ENCODE peak calls at places on chromosomes 1 and 21, in eight cellular contexts. N is upper lobe of right lung, G is Calu3, T is AG09309, L is PC-9, P is heart right ventricle, S is AG10803, H is Peyer's patch. I is an unnamed sample.

GRCh38 chr1:86085741-86086411 is 70.7 kb downstream of the COL24A1 start:
- DNase-seq in G (no peak), N (no peak), H (no peak), L (no peak), S (no peak), P (no peak), T (no peak), I (no peak)

GRCh38 chr1:212326541-212326940 is 41.3 kb downstream of the PPP2R5A start:
- DNase-seq in H (no peak), T (no peak), G (no peak), P (no peak), S (no peak), L (no peak), N (no peak), I (no peak)

GRCh38 chr1:234529661-234530237 is 50.8 kb upstream of the TARBP1 start:
- DNase-seq in H (no peak), P (no peak), G (no peak), T (no peak), L (no peak), S (peak; percentile 45), N (no peak), I (no peak)

GRCh38 chr1:149942207-149942606 is 5.5 kb upstream of the MTMR11 start:
- DNase-seq in H (no peak), N (no peak), T (no peak), G (no peak), S (no peak), L (no peak), P (peak; percentile 48), I (peak; percentile 55)

GRCh38 chr1:229714964-229715603 is 89.0 kb downstream of the URB2 start:
- DNase-seq in N (no peak), S (peak; percentile 22), L (peak; percentile 72), G (peak; percentile 73), T (no peak), H (peak; percentile 38), P (no peak), I (no peak)

GRCh38 chr1:84489766-84490165 is 10.7 kb downstream of the RPF1 start:
- DNase-seq in H (no peak), N (no peak), S (peak; percentile 29), T (no peak), P (no peak), G (no peak), L (no peak), I (no peak)

GRCh38 chr21:16323586-16323985 is 593.8 kb downstream of the USP25 start:
- DNase-seq in P (no peak), L (no peak), T (no peak), H (no peak), G (no peak), N (no peak), S (peak; percentile 26), I (no peak)

GRCh38 chr1:171805395-171806115 is 24.1 kb downstream of the METTL13 start:
- DNase-seq in L (no peak), S (no peak), G (no peak), H (no peak), T (no peak), P (no peak), N (no peak), I (no peak)

GRCh38 chr1:84096121-84096635 is 47.9 kb upstream of the PRKACB start:
- DNase-seq in H (no peak), L (no peak), T (no peak), S (no peak), G (no peak), N (no peak), P (no peak), I (no peak)

GRCh38 chr1:24929091-24929875 is 793 bp downstream of the RUNX3 start:
- DNase-seq in P (no peak), N (no peak), S (peak; percentile 36), T (no peak), G (no peak), H (peak; percentile 56), L (no peak), I (peak; percentile 39)

GRCh38 chr1:115492880-115493279 is 148.9 kb upstream of the VANGL1 start:
- DNase-seq in T (no peak), S (peak; percentile 74), G (peak; percentile 6), N (no peak), L (peak; percentile 62), H (no peak), P (no peak), I (no peak)

GRCh38 chr1:7300893-7301292 is 470.2 kb upstream of the VAMP3 start:
- DNase-seq in N (no peak), H (no peak), P (no peak), T (no peak), G (peak; percentile 44), S (peak; percentile 82), L (no peak), I (no peak)

GRCh38 chr1:187626056-187626455 is 797.3 kb downstream of the PLA2G4A start:
- DNase-seq in P (no peak), G (no peak), H (no peak), S (no peak), T (no peak), L (no peak), N (no peak), I (no peak)

GRCh38 chr1:208189183-208189582 is 55.0 kb downstream of the PLXNA2 start:
- DNase-seq in T (no peak), S (no peak), L (peak; percentile 51), N (no peak), H (no peak), P (no peak), G (no peak), I (no peak)

DNA sequence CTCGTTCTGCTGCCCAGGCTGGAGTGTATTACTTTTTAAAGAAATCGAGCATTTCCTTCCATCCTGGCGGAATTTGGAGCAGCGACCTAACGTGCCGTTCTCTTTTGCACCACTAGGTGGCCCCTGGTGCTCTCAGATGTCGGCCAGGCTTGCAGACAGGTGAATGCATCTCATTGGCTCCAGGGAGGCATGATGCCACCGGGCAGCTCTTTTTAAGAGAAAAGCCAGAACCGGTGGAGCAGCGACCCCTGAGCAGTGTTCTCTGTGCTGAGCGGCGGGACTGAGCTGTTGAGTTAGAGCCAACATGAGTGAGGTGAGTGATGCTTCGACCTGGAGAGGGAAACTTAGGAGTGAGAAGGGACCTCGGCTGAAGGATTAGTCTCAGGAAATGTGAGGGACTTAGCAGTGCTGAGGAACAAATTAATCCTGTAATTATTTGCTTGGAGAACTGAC is at the start of gene PCP4:
- DNase-seq in P (peak; percentile 10), S (peak; percentile 11), T (no peak), G (peak; percentile 64), N (no peak), L (peak; percentile 46), H (no peak), I (peak; percentile 71)
- TF ChIP-seq CTCF in P (peak; percentile 73), S (peak; percentile 73), T (peak; percentile 78), G (peak; percentile 60), N (peak; percentile 80), L (peak; percentile 85), H (peak; percentile 52), I (peak; percentile 90)

GRCh38 chr1:199308349-199308846 is 669.6 kb downstream of the PTPRC start:
- DNase-seq in T (no peak), H (no peak), G (no peak), N (no peak), P (no peak), L (no peak), S (no peak), I (no peak)

GRCh38 chr1:199310701-199311100 is 671.9 kb downstream of the PTPRC start:
- DNase-seq in N (no peak), L (no peak), T (no peak), G (no peak), S (no peak), H (no peak), P (no peak), I (no peak)

GRCh38 chr1:199311478-199312242 is 672.8 kb downstream of the PTPRC start:
- DNase-seq in S (no peak), H (no peak), G (no peak), T (no peak), P (no peak), N (no peak), L (no peak), I (no peak)

GRCh38 chr1:199312626-199313025 is 673.8 kb downstream of the PTPRC start:
- DNase-seq in G (no peak), H (no peak), T (no peak), S (no peak), L (no peak), N (no peak), P (no peak), I (no peak)

DNA sequence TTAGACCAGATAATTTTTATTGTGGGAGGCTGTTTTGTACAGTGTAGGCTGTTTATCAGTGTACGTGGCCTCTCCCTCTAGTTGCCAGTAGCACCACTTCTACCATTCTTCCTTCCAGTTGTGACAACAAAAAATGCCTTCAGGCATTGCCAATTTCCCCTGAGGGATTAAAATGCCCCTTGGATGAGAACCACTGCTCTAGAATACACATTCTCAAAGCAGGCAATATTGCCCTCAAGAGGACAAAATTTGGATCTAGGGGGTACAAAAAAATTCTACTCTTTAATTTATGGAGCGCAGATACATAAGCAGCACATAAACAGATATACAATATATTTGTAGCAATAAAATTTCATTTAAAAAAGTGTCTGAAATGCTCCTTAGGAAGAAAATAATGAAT is 674.6 kb downstream of the PTPRC start:
- DNase-seq in G (no peak), S (no peak), T (no peak), L (no peak), N (no peak), P (no peak), H (no peak), I (no peak)
- TF ChIP-seq CTCF in G (no peak), S (no peak), T (peak; percentile 10), L (no peak), N (no peak), P (no peak), H (no peak), I (no peak)

DNA sequence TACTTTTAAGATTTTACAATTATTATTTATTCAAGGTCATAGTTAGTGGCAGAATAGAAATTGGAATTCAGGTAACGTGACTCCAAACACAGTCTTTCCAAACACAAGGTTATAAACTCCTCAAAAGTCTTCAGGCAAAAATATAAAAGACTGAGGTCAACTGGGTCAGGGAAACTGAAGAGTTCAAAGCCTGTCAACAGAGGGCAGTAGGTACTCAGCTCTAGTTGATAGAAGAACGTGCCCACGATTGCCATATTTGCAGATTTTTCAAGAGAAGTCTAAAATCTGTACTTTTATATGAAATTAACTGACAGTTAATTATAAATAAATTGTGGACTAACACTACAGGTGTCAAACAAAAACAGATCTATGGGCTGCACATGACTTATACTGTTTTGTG is 135.0 kb downstream of the LHX4 start:
- DNase-seq in S (no peak), G (peak; percentile 20), L (no peak), N (no peak), H (no peak), P (no peak), T (no peak), I (peak; percentile 8)
- TF ChIP-seq CTCF in S (peak; percentile 12), G (no peak), L (no peak), N (peak; percentile 21), H (peak; percentile 12), P (no peak), T (no peak), I (peak; percentile 31)

DNA sequence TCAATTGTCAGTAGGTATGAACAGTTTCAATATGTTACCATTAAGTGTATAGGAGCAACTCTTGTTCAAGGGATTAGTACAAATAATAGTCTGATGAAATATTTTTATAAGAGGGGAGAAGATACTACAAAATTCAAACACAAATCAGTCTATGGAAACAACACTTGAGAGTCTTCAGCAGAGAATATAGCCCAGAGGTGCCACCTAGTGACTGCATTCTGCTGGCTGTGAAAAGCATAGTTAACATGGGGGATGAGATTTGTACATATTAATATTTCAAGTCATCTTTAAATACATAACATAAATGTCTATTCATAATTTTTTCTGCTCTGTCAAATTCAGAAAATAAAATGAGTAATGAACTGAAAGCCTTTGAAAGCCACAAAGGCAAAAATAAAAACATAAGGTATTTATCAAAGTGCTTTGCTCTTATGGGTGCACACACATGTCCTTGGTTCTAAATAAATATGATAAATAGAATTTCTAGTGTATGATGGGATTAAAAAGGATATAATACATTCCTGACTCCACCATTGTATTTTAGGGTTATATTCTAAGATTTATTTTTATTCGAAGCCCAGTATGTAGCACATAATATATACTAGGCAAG is 440.9 kb upstream of the ZRANB2 start:
- DNase-seq in N (peak; percentile 30), H (no peak), P (peak; percentile 24), L (no peak), G (peak; percentile 51), T (peak; percentile 8), S (peak; percentile 55), I (peak; percentile 37)
- TF ChIP-seq CTCF in N (peak; percentile 65), H (peak; percentile 74), P (peak; percentile 63), L (peak; percentile 59), G (peak; percentile 45), T (peak; percentile 78), S (peak; percentile 90), I (peak; percentile 34)

I was measured in endothelial cell.